ENCODE peak calls at places on chromosomes 3 and 15, in ten cellular contexts. One of them, this sample, is unnamed.

GRCh38 chr3:10322355-10322715 is 1.4 kb upstream of the SEC13 start:
- DNase-seq in fibroblast of lung: no peak
- DNase-seq in gastrocnemius medialis: no peak
- DNase-seq in CD4-positive, alpha-beta memory T cell: peak; percentile 33
- DNase-seq in right atrium auricular region: no peak
- DNase-seq in foreskin fibroblast: no peak
- DNase-seq in heart right ventricle: no peak
- DNase-seq in prostate gland: no peak
- DNase-seq in GM12865: peak; percentile 37
- DNase-seq in Peyer's patch: no peak
- DNase-seq in this sample: no peak

GRCh38 chr3:182730675-182731042 is 62.6 kb upstream of the ATP11B start:
- DNase-seq in heart right ventricle: no peak
- DNase-seq in Peyer's patch: no peak
- DNase-seq in CD4-positive, alpha-beta memory T cell: no peak
- DNase-seq in foreskin fibroblast: no peak
- DNase-seq in gastrocnemius medialis: no peak
- DNase-seq in fibroblast of lung: no peak
- DNase-seq in GM12865: no peak
- DNase-seq in prostate gland: no peak
- DNase-seq in right atrium auricular region: no peak
- DNase-seq in this sample: no peak

GRCh38 chr15:65980824-65981456 is 111.6 kb downstream of the RAB11A start:
- DNase-seq in gastrocnemius medialis: peak; percentile 11
- DNase-seq in prostate gland: peak; percentile 30
- DNase-seq in foreskin fibroblast: peak; percentile 62
- DNase-seq in fibroblast of lung: peak; percentile 79
- DNase-seq in Peyer's patch: peak; percentile 74
- DNase-seq in heart right ventricle: peak; percentile 32
- DNase-seq in CD4-positive, alpha-beta memory T cell: no peak
- DNase-seq in right atrium auricular region: peak; percentile 59
- DNase-seq in GM12865: peak; percentile 50
- DNase-seq in this sample: peak; percentile 86

GRCh38 chr3:127277591-127277990 is 10.3 kb downstream of the PRR20G start:
- DNase-seq in GM12865: no peak
- DNase-seq in Peyer's patch: no peak
- DNase-seq in CD4-positive, alpha-beta memory T cell: no peak
- DNase-seq in gastrocnemius medialis: no peak
- DNase-seq in heart right ventricle: no peak
- DNase-seq in right atrium auricular region: peak; percentile 16
- DNase-seq in prostate gland: no peak
- DNase-seq in foreskin fibroblast: no peak
- DNase-seq in fibroblast of lung: no peak
- DNase-seq in this sample: no peak

GRCh38 chr15:87394676-87395075 is 861.9 kb downstream of the NTRK3 start:
- DNase-seq in foreskin fibroblast: no peak
- DNase-seq in heart right ventricle: no peak
- DNase-seq in CD4-positive, alpha-beta memory T cell: no peak
- DNase-seq in GM12865: no peak
- DNase-seq in Peyer's patch: no peak
- DNase-seq in right atrium auricular region: no peak
- DNase-seq in fibroblast of lung: no peak
- DNase-seq in prostate gland: no peak
- DNase-seq in gastrocnemius medialis: no peak
- DNase-seq in this sample: no peak

GRCh38 chr15:62164500-62165028 is 521 bp downstream of the C2CD4B start:
- DNase-seq in prostate gland: no peak
- DNase-seq in gastrocnemius medialis: no peak
- DNase-seq in heart right ventricle: no peak
- DNase-seq in CD4-positive, alpha-beta memory T cell: peak; percentile 6
- DNase-seq in GM12865: peak; percentile 1
- DNase-seq in Peyer's patch: peak; percentile 58
- DNase-seq in foreskin fibroblast: no peak
- DNase-seq in right atrium auricular region: no peak
- DNase-seq in fibroblast of lung: peak; percentile 4
- DNase-seq in this sample: peak; percentile 12

GRCh38 chr3:151425640-151426336 is 35.1 kb downstream of the IGSF10 start:
- DNase-seq in CD4-positive, alpha-beta memory T cell: no peak
- DNase-seq in right atrium auricular region: no peak
- DNase-seq in prostate gland: no peak
- DNase-seq in Peyer's patch: no peak
- DNase-seq in foreskin fibroblast: no peak
- DNase-seq in heart right ventricle: no peak
- DNase-seq in gastrocnemius medialis: no peak
- DNase-seq in GM12865: no peak
- DNase-seq in fibroblast of lung: peak; percentile 44
- DNase-seq in this sample: no peak

GRCh38 chr15:101054991-101055390 is 135.8 kb downstream of the LRRK1 start:
- DNase-seq in fibroblast of lung: no peak
- DNase-seq in gastrocnemius medialis: no peak
- DNase-seq in right atrium auricular region: peak; percentile 48
- DNase-seq in heart right ventricle: no peak
- DNase-seq in foreskin fibroblast: no peak
- DNase-seq in prostate gland: no peak
- DNase-seq in GM12865: no peak
- DNase-seq in CD4-positive, alpha-beta memory T cell: no peak
- DNase-seq in Peyer's patch: no peak
- DNase-seq in this sample: no peak

GRCh38 chr3:38006445-38006995 is 15.9 kb downstream of the VILL start:
- DNase-seq in GM12865: no peak
- DNase-seq in gastrocnemius medialis: no peak
- DNase-seq in prostate gland: no peak
- DNase-seq in right atrium auricular region: no peak
- DNase-seq in Peyer's patch: no peak
- DNase-seq in CD4-positive, alpha-beta memory T cell: no peak
- DNase-seq in fibroblast of lung: no peak
- DNase-seq in foreskin fibroblast: no peak
- DNase-seq in heart right ventricle: no peak
- DNase-seq in this sample: no peak

GRCh38 chr3:197501879-197502620 is 53.7 kb downstream of the BDH1 start:
- DNase-seq in CD4-positive, alpha-beta memory T cell: no peak
- DNase-seq in right atrium auricular region: no peak
- DNase-seq in foreskin fibroblast: no peak
- DNase-seq in Peyer's patch: peak; percentile 87
- DNase-seq in heart right ventricle: no peak
- DNase-seq in GM12865: peak; percentile 89
- DNase-seq in fibroblast of lung: peak; percentile 79
- DNase-seq in prostate gland: no peak
- DNase-seq in gastrocnemius medialis: no peak
- DNase-seq in this sample: peak; percentile 87

GRCh38 chr15:57554063-57554820 is 37.5 kb upstream of the MYZAP start:
- DNase-seq in foreskin fibroblast: no peak
- DNase-seq in prostate gland: no peak
- DNase-seq in heart right ventricle: no peak
- DNase-seq in gastrocnemius medialis: no peak
- DNase-seq in GM12865: no peak
- DNase-seq in fibroblast of lung: peak; percentile 62
- DNase-seq in CD4-positive, alpha-beta memory T cell: no peak
- DNase-seq in right atrium auricular region: no peak
- DNase-seq in Peyer's patch: no peak
- DNase-seq in this sample: peak; percentile 56

GRCh38 chr3:52054689-52055511 is 1.5 kb downstream of the DUSP7 start:
- DNase-seq in fibroblast of lung: no peak
- DNase-seq in CD4-positive, alpha-beta memory T cell: peak; percentile 26
- DNase-seq in GM12865: no peak
- DNase-seq in heart right ventricle: peak; percentile 14
- DNase-seq in foreskin fibroblast: no peak
- DNase-seq in gastrocnemius medialis: no peak
- DNase-seq in right atrium auricular region: no peak
- DNase-seq in prostate gland: no peak
- DNase-seq in Peyer's patch: no peak
- DNase-seq in this sample: no peak

GRCh38 chr3:184358921-184359350 is 2.5 kb downstream of the CLCN2 start:
- DNase-seq in foreskin fibroblast: no peak
- DNase-seq in right atrium auricular region: no peak
- DNase-seq in prostate gland: no peak
- DNase-seq in GM12865: no peak
- DNase-seq in heart right ventricle: no peak
- DNase-seq in CD4-positive, alpha-beta memory T cell: no peak
- DNase-seq in fibroblast of lung: no peak
- DNase-seq in Peyer's patch: no peak
- DNase-seq in gastrocnemius medialis: no peak
- DNase-seq in this sample: no peak

GRCh38 chr3:184360834-184361531 is 422 bp downstream of the CLCN2 start:
- DNase-seq in foreskin fibroblast: no peak
- DNase-seq in prostate gland: no peak
- DNase-seq in Peyer's patch: no peak
- DNase-seq in heart right ventricle: no peak
- DNase-seq in CD4-positive, alpha-beta memory T cell: no peak
- DNase-seq in right atrium auricular region: no peak
- DNase-seq in GM12865: no peak
- DNase-seq in gastrocnemius medialis: no peak
- DNase-seq in fibroblast of lung: no peak
- DNase-seq in this sample: no peak

GRCh38 chr3:184360070-184360833 is 1.2 kb downstream of the CLCN2 start:
- DNase-seq in gastrocnemius medialis: no peak
- DNase-seq in GM12865: no peak
- DNase-seq in foreskin fibroblast: no peak
- DNase-seq in prostate gland: no peak
- DNase-seq in heart right ventricle: no peak
- DNase-seq in CD4-positive, alpha-beta memory T cell: no peak
- DNase-seq in Peyer's patch: no peak
- DNase-seq in fibroblast of lung: no peak
- DNase-seq in right atrium auricular region: no peak
- DNase-seq in this sample: no peak

GRCh38 chr3:184358140-184358767 is 3.2 kb downstream of the CLCN2 start:
- DNase-seq in heart right ventricle: no peak
- DNase-seq in Peyer's patch: no peak
- DNase-seq in CD4-positive, alpha-beta memory T cell: no peak
- DNase-seq in right atrium auricular region: no peak
- DNase-seq in gastrocnemius medialis: no peak
- DNase-seq in fibroblast of lung: no peak
- DNase-seq in foreskin fibroblast: no peak
- DNase-seq in prostate gland: no peak
- DNase-seq in GM12865: no peak
- DNase-seq in this sample: no peak

DNA sequence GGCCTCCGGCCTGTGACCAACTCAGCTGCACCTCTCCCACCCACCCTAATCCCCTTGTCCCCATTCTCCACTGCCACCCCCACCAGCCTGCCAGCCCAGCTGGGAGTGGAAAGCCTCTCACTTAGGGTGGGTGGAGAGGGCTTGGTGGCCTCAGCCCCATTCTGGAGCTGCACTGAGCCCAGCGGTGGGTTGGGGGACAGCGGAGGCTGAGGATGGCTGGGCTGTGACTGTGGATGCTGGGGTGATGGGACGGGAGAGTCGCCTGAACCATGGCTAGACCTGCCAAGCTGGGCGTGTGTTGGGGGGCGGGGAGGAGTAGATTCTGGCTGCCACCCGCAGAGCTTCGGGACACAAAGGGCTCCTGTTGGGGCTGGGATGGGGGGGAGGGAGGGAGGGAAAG is 1.8 kb downstream of the CLCN2 start:
- DNase-seq in Peyer's patch: no peak
- DNase-seq in heart right ventricle: no peak
- DNase-seq in foreskin fibroblast: no peak
- DNase-seq in fibroblast of lung: no peak
- DNase-seq in CD4-positive, alpha-beta memory T cell: no peak
- DNase-seq in gastrocnemius medialis: no peak
- DNase-seq in right atrium auricular region: no peak
- DNase-seq in prostate gland: no peak
- DNase-seq in GM12865: no peak
- DNase-seq in this sample: no peak
- H3K4me3 ChIP-seq in Peyer's patch: no peak overlapping the region
- H3K4me3 ChIP-seq in heart right ventricle: no peak overlapping the region
- H3K4me3 ChIP-seq in foreskin fibroblast: no peak overlapping the region
- H3K4me3 ChIP-seq in fibroblast of lung: no peak overlapping the region
- H3K4me3 ChIP-seq in CD4-positive, alpha-beta memory T cell: no peak overlapping the region
- H3K4me3 ChIP-seq in gastrocnemius medialis: no peak overlapping the region
- H3K4me3 ChIP-seq in right atrium auricular region: no peak overlapping the region
- H3K4me3 ChIP-seq in prostate gland: no peak overlapping the region
- H3K4me3 ChIP-seq in GM12865: no peak overlapping the region
- H3K4me3 ChIP-seq in this sample: no peak overlapping the region

GRCh38 chr3:53109822-53110771 is 20.1 kb downstream of the RFT1 start:
- DNase-seq in prostate gland: peak; percentile 61
- DNase-seq in Peyer's patch: no peak
- DNase-seq in right atrium auricular region: peak; percentile 69
- DNase-seq in gastrocnemius medialis: no peak
- DNase-seq in fibroblast of lung: no peak
- DNase-seq in foreskin fibroblast: peak; percentile 81
- DNase-seq in GM12865: peak; percentile 55
- DNase-seq in CD4-positive, alpha-beta memory T cell: no peak
- DNase-seq in heart right ventricle: no peak
- DNase-seq in this sample: peak; percentile 92
- H3K4me3 ChIP-seq in prostate gland: no peak overlapping the region
- H3K4me3 ChIP-seq in Peyer's patch: no peak overlapping the region
- H3K4me3 ChIP-seq in right atrium auricular region: no peak overlapping the region
- H3K4me3 ChIP-seq in gastrocnemius medialis: no peak overlapping the region
- H3K4me3 ChIP-seq in fibroblast of lung: no peak overlapping the region
- H3K4me3 ChIP-seq in foreskin fibroblast: no peak overlapping the region
- H3K4me3 ChIP-seq in GM12865: no peak overlapping the region
- H3K4me3 ChIP-seq in CD4-positive, alpha-beta memory T cell: no peak overlapping the region
- H3K4me3 ChIP-seq in heart right ventricle: no peak overlapping the region
- H3K4me3 ChIP-seq in this sample: no peak overlapping the region

DNA sequence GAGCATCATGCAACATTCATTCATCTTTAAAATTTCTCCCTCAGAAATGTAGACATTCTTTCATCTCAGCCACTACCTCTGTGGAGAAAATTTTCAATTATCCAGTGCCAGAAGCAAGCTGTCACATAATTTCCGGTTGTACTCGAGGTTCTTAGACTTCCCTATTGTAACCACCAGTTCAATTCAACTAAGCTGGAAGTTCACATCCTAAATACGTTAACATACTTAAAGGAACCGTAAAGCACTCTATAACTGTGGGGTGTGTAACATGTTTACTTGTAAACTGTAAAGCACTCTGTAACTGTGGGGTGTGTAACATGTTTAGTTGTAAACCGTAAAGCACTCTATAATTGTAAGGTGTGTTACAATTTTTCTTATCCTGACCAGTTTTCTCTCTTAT is 150.3 kb downstream of the PLCL2 start:
- DNase-seq in CD4-positive, alpha-beta memory T cell: no peak
- DNase-seq in right atrium auricular region: no peak
- DNase-seq in fibroblast of lung: no peak
- DNase-seq in gastrocnemius medialis: no peak
- DNase-seq in heart right ventricle: no peak
- DNase-seq in Peyer's patch: no peak
- DNase-seq in prostate gland: no peak
- DNase-seq in foreskin fibroblast: no peak
- DNase-seq in GM12865: no peak
- DNase-seq in this sample: no peak
- H3K4me3 ChIP-seq in CD4-positive, alpha-beta memory T cell: no peak overlapping the region
- H3K4me3 ChIP-seq in right atrium auricular region: no peak overlapping the region
- H3K4me3 ChIP-seq in fibroblast of lung: no peak overlapping the region
- H3K4me3 ChIP-seq in gastrocnemius medialis: no peak overlapping the region
- H3K4me3 ChIP-seq in heart right ventricle: no peak overlapping the region
- H3K4me3 ChIP-seq in Peyer's patch: no peak overlapping the region
- H3K4me3 ChIP-seq in prostate gland: no peak overlapping the region
- H3K4me3 ChIP-seq in foreskin fibroblast: no peak overlapping the region
- H3K4me3 ChIP-seq in GM12865: no peak overlapping the region
- H3K4me3 ChIP-seq in this sample: no peak overlapping the region

DNA sequence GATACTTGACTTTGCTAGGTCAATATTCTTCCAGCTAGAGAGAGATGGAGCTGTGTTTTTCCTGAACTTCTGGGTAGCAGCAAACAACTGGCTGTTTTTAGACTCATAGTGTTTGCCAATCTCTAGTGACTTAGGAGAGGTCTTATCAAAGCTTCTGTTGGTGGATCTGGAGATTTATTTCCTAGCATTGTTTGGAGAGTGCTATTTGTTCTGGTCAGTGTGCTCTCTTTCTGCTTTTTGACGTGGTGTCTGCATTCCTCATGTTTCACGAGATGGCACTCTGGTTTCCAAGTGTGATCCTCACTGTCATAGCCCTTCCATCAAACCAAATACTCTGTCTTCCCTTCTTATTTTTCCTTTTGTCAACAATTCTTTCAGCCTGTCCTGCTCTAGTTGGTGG is 88.6 kb upstream of the DAZL start:
- DNase-seq in Peyer's patch: no peak
- DNase-seq in CD4-positive, alpha-beta memory T cell: no peak
- DNase-seq in gastrocnemius medialis: no peak
- DNase-seq in right atrium auricular region: no peak
- DNase-seq in GM12865: no peak
- DNase-seq in foreskin fibroblast: no peak
- DNase-seq in fibroblast of lung: no peak
- DNase-seq in heart right ventricle: no peak
- DNase-seq in prostate gland: no peak
- DNase-seq in this sample: peak; percentile 10
- H3K4me3 ChIP-seq in Peyer's patch: no peak overlapping the region
- H3K4me3 ChIP-seq in CD4-positive, alpha-beta memory T cell: no peak overlapping the region
- H3K4me3 ChIP-seq in gastrocnemius medialis: no peak overlapping the region
- H3K4me3 ChIP-seq in right atrium auricular region: no peak overlapping the region
- H3K4me3 ChIP-seq in GM12865: no peak overlapping the region
- H3K4me3 ChIP-seq in foreskin fibroblast: no peak overlapping the region
- H3K4me3 ChIP-seq in fibroblast of lung: no peak overlapping the region
- H3K4me3 ChIP-seq in heart right ventricle: no peak overlapping the region
- H3K4me3 ChIP-seq in prostate gland: no peak overlapping the region
- H3K4me3 ChIP-seq in this sample: no peak overlapping the region